ENCODE peak calls at places on chromosomes 13 and 19, in seven cellular contexts. N, K, F, L, J, Y and S are unnamed samples.

GRCh38 chr19:18833849-18834643 is 2.3 kb downstream of the UPF1 start:
- DNase-seq in F (no peak), K (no peak), N (no peak), L (no peak), J (peak; percentile 53), Y (peak; percentile 33), S (no peak)

GRCh38 chr13:24161010-24161775 is 673 bp downstream of the SPATA13 start:
- DNase-seq in L (no peak), Y (no peak), K (no peak), J (peak; percentile 55), N (peak; percentile 65), F (peak; percentile 54), S (peak; percentile 43)

GRCh38 chr19:50432658-50433057 is at the start of gene MYBPC2:
- DNase-seq in Y (peak; percentile 55), K (no peak), N (no peak), F (no peak), J (no peak), L (no peak), S (no peak)

GRCh38 chr19:19105365-19106060 is 32.8 kb downstream of the TMEM161A start:
- DNase-seq in F (no peak), J (peak; percentile 48), K (peak; percentile 13), N (peak; percentile 56), L (no peak), Y (peak; percentile 93), S (peak; percentile 21)

GRCh38 chr13:21948781-21949474 is 278.1 kb downstream of the FGF9 start:
- DNase-seq in N (no peak), L (no peak), J (no peak), F (no peak), K (no peak), Y (no peak), S (no peak)

GRCh38 chr19:46824887-46825730 is 25.5 kb downstream of the AP2S1 start:
- DNase-seq in J (no peak), L (no peak), F (no peak), N (no peak), Y (no peak), K (no peak), S (no peak)

GRCh38 chr19:31338069-31338767 is 11.0 kb downstream of the TSHZ3 start:
- DNase-seq in J (peak; percentile 18), Y (peak; percentile 32), F (no peak), N (peak; percentile 80), K (no peak), L (no peak), S (no peak)

GRCh38 chr13:40665061-40665753 is 1.2 kb downstream of the FOXO1 start:
- DNase-seq in Y (peak; percentile 20), N (peak; percentile 57), K (no peak), L (no peak), F (peak; percentile 13), J (no peak), S (no peak)

GRCh38 chr13:45773236-45773635 is 71.1 kb downstream of the CBY2 start:
- DNase-seq in K (no peak), J (no peak), F (no peak), L (no peak), Y (no peak), N (no peak), S (no peak)

GRCh38 chr19:35040826-35041547 is 534 bp upstream of the HPN start:
- DNase-seq in Y (peak; percentile 94), L (no peak), K (no peak), N (no peak), F (no peak), J (peak; percentile 96), S (no peak)

GRCh38 chr19:495440-496332 is 600 bp upstream of the MADCAM1 start:
- DNase-seq in Y (peak; percentile 66), K (no peak), F (no peak), N (peak; percentile 84), L (no peak), J (no peak), S (peak; percentile 63)

GRCh38 chr13:22061371-22061805 is 390.5 kb downstream of the FGF9 start:
- DNase-seq in Y (no peak), J (no peak), L (no peak), K (peak; percentile 51), F (no peak), N (no peak), S (peak; percentile 29)

GRCh38 chr13:46265292-46265691 is 53.6 kb downstream of the LRRC63 start:
- DNase-seq in N (no peak), K (no peak), Y (no peak), F (no peak), L (no peak), J (no peak), S (no peak)

GRCh38 chr19:3178973-3179738 is 587 bp downstream of the S1PR4 start:
- DNase-seq in Y (no peak), J (no peak), K (no peak), F (no peak), N (no peak), L (no peak), S (no peak)

GRCh38 chr19:45444318-45445041 is 20.8 kb upstream of the ERCC1 start:
- DNase-seq in J (peak; percentile 80), F (peak; percentile 80), N (peak; percentile 95), L (no peak), K (no peak), Y (peak; percentile 97), S (peak; percentile 85)

GRCh38 chr19:45364696-45365095 is 5.7 kb downstream of the ERCC2 start:
- DNase-seq in F (no peak), K (no peak), J (no peak), L (no peak), N (no peak), Y (no peak), S (no peak)

GRCh38 chr19:19407640-19407933 is 2.1 kb downstream of the GATAD2A start:
- DNase-seq in Y (no peak), F (no peak), J (no peak), L (no peak), N (no peak), K (no peak), S (no peak)

GRCh38 chr19:29952127-29952526 is 10.1 kb downstream of the URI1 start:
- DNase-seq in N (no peak), L (no peak), K (no peak), F (no peak), Y (no peak), J (no peak), S (no peak)

GRCh38 chr19:51219307-51219706 is 5.6 kb upstream of the CD33 start:
- DNase-seq in J (no peak), L (no peak), Y (no peak), K (no peak), N (no peak), F (no peak), S (no peak)

GRCh38 chr13:40476175-40476958 is 190.1 kb downstream of the FOXO1 start:
- DNase-seq in Y (no peak), L (no peak), J (peak; percentile 90), N (no peak), F (no peak), K (no peak), S (no peak)

GRCh38 chr13:111176421-111176820 is 61.3 kb downstream of the ARHGEF7 start:
- DNase-seq in F (no peak), Y (no peak), L (no peak), J (no peak), K (no peak), N (no peak), S (no peak)

DNA sequence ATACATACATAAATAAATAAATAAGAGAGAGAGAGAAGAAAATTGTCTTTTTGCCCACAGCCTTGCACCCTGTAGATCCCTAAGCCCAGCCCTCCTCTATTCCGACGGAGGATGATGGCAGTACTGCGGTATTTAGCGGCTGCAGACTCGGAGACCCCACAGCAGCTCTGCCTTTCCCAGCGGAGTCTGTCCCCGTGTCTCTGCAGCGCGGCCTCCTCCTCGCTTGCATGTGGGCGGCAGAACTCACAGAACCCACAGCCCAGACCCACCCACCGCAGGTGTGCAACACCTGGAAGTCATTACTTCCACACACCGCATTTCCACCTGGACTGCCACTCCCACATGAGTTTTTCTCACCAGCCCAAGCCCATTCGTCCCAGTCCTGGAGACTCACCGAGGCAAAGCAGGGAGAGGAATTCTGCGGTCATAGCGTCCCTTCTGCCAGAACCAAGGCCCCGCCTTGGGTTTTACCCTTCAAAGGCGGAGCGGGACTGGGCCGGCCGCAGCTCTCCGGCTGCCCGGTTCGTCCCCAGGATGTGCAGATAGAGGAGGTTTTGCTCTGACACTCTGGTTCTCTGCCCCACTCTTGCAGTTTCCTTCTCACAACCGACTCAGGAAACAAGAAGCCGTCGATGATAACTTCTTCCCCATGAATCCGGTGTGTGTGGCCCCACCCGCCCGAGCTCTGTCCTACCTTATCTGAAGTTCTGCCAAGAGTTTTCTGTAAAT is at the start of gene VSTM1:
- DNase-seq in J (no peak), L (no peak), Y (no peak), F (no peak), N (no peak), K (no peak), S (no peak)
- TF ChIP-seq TAF1 in J (no peak), L (no peak), Y (no peak), F (no peak), N (no peak), K (no peak), S (no peak)

DNA sequence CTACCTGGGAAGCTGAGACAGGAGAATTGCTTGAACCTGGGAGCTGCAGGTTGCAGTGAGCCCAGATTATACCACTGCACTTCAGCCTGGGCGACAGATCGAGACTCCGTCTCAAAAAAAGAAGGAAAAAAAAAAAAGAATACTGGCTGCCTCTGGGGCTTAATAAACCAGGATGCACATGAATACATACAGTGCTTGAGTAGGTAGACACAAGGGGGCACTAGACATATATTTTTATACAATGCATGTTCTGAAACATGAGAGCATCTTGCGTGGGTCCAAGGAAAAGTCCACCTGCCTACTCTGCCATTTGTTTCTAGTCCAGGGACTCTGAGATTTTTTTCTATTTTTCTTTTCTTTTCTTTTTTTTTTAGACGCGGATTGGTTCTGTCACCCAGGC is 31.2 kb downstream of the KEAP1 start:
- DNase-seq in N (peak; percentile 65), L (no peak), K (no peak), F (no peak), J (peak; percentile 54), Y (peak; percentile 59), S (no peak)
- TF ChIP-seq TAF1 in N (no peak), L (no peak), K (no peak), F (no peak), J (no peak), Y (no peak), S (no peak)

DNA sequence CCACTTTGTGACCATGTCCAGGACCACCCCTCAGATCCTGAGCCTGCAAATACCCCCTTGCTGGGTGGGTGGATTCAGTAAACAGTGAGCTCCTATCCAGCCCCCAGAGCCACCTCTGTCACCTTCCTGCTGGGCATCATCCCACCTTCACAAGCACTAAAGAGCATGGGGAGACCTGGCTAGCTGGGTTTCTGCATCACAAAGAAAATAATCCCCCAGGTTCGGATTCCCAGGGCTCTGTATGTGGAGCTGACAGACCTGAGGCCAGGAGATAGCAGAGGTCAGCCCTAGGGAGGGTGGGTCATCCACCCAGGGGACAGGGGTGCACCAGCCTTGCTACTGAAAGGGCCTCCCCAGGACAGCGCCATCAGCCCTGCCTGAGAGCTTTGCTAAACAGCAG is 7.7 kb upstream of the CEACAM7 start:
- DNase-seq in L (no peak), N (no peak), Y (no peak), J (no peak), F (no peak), K (no peak), S (no peak)
- TF ChIP-seq TAF1 in L (no peak), N (no peak), Y (no peak), J (no peak), F (no peak), K (no peak), S (no peak)

GRCh38 chr13:81874681-81875661 is 1534.0 kb upstream of the SPRY2 start:
- DNase-seq in L (peak; percentile 91), N (no peak), F (no peak), Y (no peak), J (peak; percentile 10), K (no peak), S (no peak)

GRCh38 chr13:81874253-81874652 is 1533.3 kb upstream of the SPRY2 start:
- DNase-seq in F (no peak), Y (no peak), N (no peak), J (peak; percentile 75), L (no peak), K (no peak), S (no peak)

GRCh38 chr13:81872581-81872980 is 1531.7 kb upstream of the SPRY2 start:
- DNase-seq in F (no peak), J (peak; percentile 38), L (no peak), N (peak; percentile 8), Y (no peak), K (no peak), S (no peak)
- TF ChIP-seq TAF1 in F (no peak), J (no peak), L (no peak), N (no peak), Y (no peak), K (no peak), S (no peak)